ENCODE peak calls at places on chromosomes 11 and 22, in four cellular contexts. N is adrenal gland; X is SJCRH30; Q is CD8-positive, alpha-beta memory T cell. M is an unnamed sample.

GRCh38 chr11:106271126-106271525 is 193.7 kb downstream of the AASDHPPT start:
- DNase-seq in N (no peak), X (no peak), Q (no peak), M (no peak)

GRCh38 chr11:95242202-95242989 is 11.4 kb upstream of the SESN3 start:
- DNase-seq in N (no peak), X (no peak), Q (no peak), M (no peak)

GRCh38 chr22:40965936-40966557 is 14.9 kb downstream of the RBX1 start:
- DNase-seq in N (no peak), X (no peak), Q (no peak), M (no peak)

GRCh38 chr11:121351089-121351488 is 58.5 kb downstream of the SC5D start:
- DNase-seq in N (no peak), X (no peak), Q (no peak), M (no peak)

GRCh38 chr11:3162410-3163240 is 2.5 kb downstream of the OSBPL5 start:
- DNase-seq in N (no peak), X (no peak), Q (peak; percentile 34), M (peak; percentile 12)

GRCh38 chr11:89491141-89491690 is at the start of gene NOX4:
- DNase-seq in N (peak; percentile 15), X (no peak), Q (no peak), M (peak; percentile 55)

GRCh38 chr11:45237666-45238348 is 48.3 kb downstream of the SYT13 start:
- DNase-seq in N (no peak), X (no peak), Q (no peak), M (no peak)

GRCh38 chr22:45552580-45553332 is 50.1 kb downstream of the FBLN1 start:
- DNase-seq in N (peak; percentile 68), X (peak; percentile 84), Q (no peak), M (peak; percentile 89)

GRCh38 chr11:84408946-84409411 is 1122.8 kb upstream of the CCDC90B start:
- DNase-seq in N (no peak), X (no peak), Q (no peak), M (no peak)

GRCh38 chr11:110908401-110909106 is 196.3 kb upstream of the ARHGAP20 start:
- DNase-seq in N (no peak), X (no peak), Q (no peak), M (no peak)

GRCh38 chr11:88555018-88555828 is 217.7 kb upstream of the CTSC start:
- DNase-seq in N (no peak), X (no peak), Q (no peak), M (no peak)

GRCh38 chr11:95256204-95256819 is 25.3 kb upstream of the SESN3 start:
- DNase-seq in N (no peak), X (no peak), Q (no peak), M (no peak)

GRCh38 chr11:47881145-47881544 is 33.0 kb upstream of the NUP160 start:
- DNase-seq in N (peak; percentile 20), X (peak; percentile 10), Q (no peak), M (peak; percentile 38)

GRCh38 chr11:102577182-102577581 is 46.6 kb upstream of the MMP7 start:
- DNase-seq in N (no peak), X (no peak), Q (no peak), M (no peak)

GRCh38 chr22:35480143-35480542 is 60.5 kb upstream of the RASD2 start:
- DNase-seq in N (peak; percentile 68), X (no peak), Q (no peak), M (peak; percentile 70)

GRCh38 chr11:19871531-19871930 is 158.9 kb downstream of the NAV2 start:
- DNase-seq in N (no peak), X (no peak), Q (no peak), M (no peak)

GRCh38 chr11:65454311-65454695 is 31.7 kb downstream of the NEAT1 start:
- DNase-seq in N (peak; percentile 27), X (no peak), Q (peak; percentile 36), M (no peak)

GRCh38 chr22:49011379-49011768 is 816.3 kb downstream of the BRD1 start:
- DNase-seq in N (no peak), X (no peak), Q (no peak), M (no peak)

GRCh38 chr22:23220485-23221350 is 40.4 kb downstream of the BCR start:
- DNase-seq in N (peak; percentile 13), X (no peak), Q (no peak), M (no peak)

GRCh38 chr11:86983071-86983488 is 27.9 kb upstream of the FZD4 start:
- DNase-seq in N (peak; percentile 55), X (peak; percentile 51), Q (no peak), M (peak; percentile 40)

GRCh38 chr22:26259510-26259909 is 90.2 kb downstream of the SEZ6L start:
- DNase-seq in N (no peak), X (peak; percentile 58), Q (no peak), M (peak; percentile 14)

GRCh38 chr11:8381871-8382396 is 118.3 kb upstream of the LMO1 start:
- DNase-seq in N (no peak), X (no peak), Q (no peak), M (no peak)
- H3K4me1 ChIP-seq in N (peaks cover 4% of the 10 kb centered on the region), X (peaks cover 28% of the 10 kb centered on the region), Q (no peaks in the 10 kb centered on the region), M (no peaks in the 10 kb centered on the region)

DNA sequence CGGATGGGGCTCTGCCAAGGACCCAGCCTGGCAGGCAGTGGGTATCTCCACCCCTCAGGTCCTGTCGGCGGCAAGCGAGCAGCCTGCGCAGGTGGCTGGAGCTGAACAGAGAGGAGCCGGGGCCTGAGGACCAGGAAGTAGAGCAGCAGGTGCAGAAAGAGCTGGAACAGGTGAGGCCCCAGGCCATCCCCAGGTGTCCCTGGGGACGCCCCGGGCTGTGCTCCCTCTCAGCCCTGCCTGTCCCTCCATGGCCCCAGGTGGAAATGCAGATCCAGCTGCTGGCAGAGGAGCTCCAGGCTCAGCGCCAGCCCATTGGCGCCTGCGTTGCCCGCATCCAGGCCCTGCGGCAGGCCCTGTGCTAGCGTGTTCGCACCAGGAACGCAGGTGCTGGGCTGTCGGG is 44.0 kb downstream of the PISD start:
- DNase-seq in N (no peak), X (no peak), Q (no peak), M (no peak)
- H3K27ac ChIP-seq in N (no peak overlapping the region), X (no peak overlapping the region), Q (no peak overlapping the region), M (no peak overlapping the region)

DNA sequence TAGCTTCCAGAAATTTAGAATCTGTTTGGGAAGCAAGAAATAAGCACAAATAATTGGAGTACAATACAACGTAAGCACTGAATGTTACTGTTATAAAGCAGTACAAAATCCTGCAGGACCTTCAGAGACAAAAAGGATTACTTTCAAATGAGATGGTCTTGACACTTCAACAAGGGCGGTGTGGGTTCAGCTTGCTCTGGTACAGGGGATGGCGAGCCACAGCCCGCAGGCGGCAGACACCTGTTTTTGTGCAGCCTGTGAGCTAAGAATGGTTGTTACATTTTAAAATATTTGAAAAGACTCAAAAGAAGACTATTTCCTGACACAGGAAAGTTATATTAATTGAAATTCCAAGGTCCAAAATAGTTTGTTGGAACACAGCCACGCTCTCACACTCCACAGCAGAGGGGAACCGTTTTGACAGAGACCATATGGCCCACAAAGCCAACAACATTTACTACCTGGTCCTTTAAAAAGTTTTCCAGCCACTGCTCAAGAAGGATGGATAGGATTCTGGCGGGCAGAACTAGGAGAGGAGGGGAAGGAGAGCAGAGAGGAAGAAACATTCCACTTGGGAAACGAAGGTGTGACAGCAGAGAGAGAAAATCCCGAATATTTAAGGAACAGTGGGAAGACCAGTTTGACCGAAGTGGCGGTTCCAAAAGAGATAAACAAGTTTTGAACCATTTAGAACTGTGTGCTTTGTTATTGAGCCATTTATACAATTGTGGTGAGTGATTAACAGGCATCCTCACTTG is 6.3 kb downstream of the PRDM10 start:
- DNase-seq in N (no peak), X (no peak), Q (no peak), M (no peak)
- H3K4me1 ChIP-seq in N (peaks cover 7% of the 10 kb centered on the region), X (no peaks in the 10 kb centered on the region), Q (peaks cover 8% of the 10 kb centered on the region), M (peaks cover 4% of the 10 kb centered on the region)

GRCh38 chr11:823441-824291 is 4.1 kb upstream of the CRACR2B start:
- DNase-seq in N (no peak), X (no peak), Q (no peak), M (peak; percentile 62)
- H3K27ac ChIP-seq in N (no peak overlapping the region), X (no peak overlapping the region), Q (no peak overlapping the region), M (no peak overlapping the region)

GRCh38 chr22:32808038-32808445 is 6.5 kb downstream of the TIMP3 start:
- DNase-seq in N (no peak), X (no peak), Q (no peak), M (no peak)

GRCh38 chr22:32806296-32806695 is 4.8 kb downstream of the TIMP3 start:
- DNase-seq in N (no peak), X (no peak), Q (no peak), M (no peak)

GRCh38 chr22:32811788-32812187 is 10.3 kb downstream of the TIMP3 start:
- DNase-seq in N (no peak), X (no peak), Q (no peak), M (no peak)

GRCh38 chr22:32810241-32811133 is 9.0 kb downstream of the TIMP3 start:
- DNase-seq in N (no peak), X (no peak), Q (no peak), M (no peak)

DNA sequence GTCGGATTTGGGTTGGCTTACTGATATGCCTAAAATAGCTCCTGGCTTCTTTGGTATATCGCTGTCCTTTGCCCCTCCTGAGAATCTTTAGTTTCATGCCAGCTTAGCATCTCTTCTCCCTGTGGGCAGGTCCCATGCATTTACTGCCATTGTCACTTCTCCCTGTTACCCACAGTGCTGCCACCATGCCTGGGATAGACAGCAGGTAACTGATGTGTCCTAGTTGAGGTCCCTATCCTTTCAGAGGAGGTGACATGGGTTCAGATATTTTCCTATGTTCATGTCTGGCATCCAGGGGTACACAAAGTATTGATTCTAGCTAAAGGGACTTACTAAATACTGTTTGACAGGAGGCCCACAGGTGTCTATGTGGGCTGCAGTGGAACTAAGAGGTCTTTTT is 8.3 kb downstream of the TIMP3 start:
- DNase-seq in N (no peak), X (no peak), Q (no peak), M (no peak)
- H3K4me1 ChIP-seq in N (no peaks in the 10 kb centered on the region), X (no peaks in the 10 kb centered on the region), Q (no peaks in the 10 kb centered on the region), M (peaks cover 45% of the 10 kb centered on the region)

GRCh38 chr11:126408496-126408895 is 53.0 kb downstream of the ST3GAL4 start:
- DNase-seq in N (no peak), X (no peak), Q (no peak), M (peak; percentile 48)
- H3K27ac ChIP-seq in N (peak overlapping the region; percentile 73), X (no peak overlapping the region), Q (no peak overlapping the region), M (no peak overlapping the region)

GRCh38 chr11:77749232-77749631 is 71.3 kb downstream of the RSF1 start:
- DNase-seq in N (no peak), X (no peak), Q (no peak), M (no peak)

GRCh38 chr11:77753230-77753629 is 67.3 kb downstream of the RSF1 start:
- DNase-seq in N (no peak), X (no peak), Q (no peak), M (no peak)

GRCh38 chr11:77752518-77752917 is 68.0 kb downstream of the RSF1 start:
- DNase-seq in N (peak; percentile 82), X (no peak), Q (no peak), M (peak; percentile 66)

GRCh38 chr11:77748266-77748665 is 72.3 kb downstream of the RSF1 start:
- DNase-seq in N (no peak), X (no peak), Q (no peak), M (no peak)

GRCh38 chr11:77750757-77751156 is 69.8 kb downstream of the RSF1 start:
- DNase-seq in N (no peak), X (no peak), Q (no peak), M (no peak)
- H3K4me1 ChIP-seq in N (peaks cover 27% of the 10 kb centered on the region), X (no peaks in the 10 kb centered on the region), Q (no peaks in the 10 kb centered on the region), M (peaks cover 3% of the 10 kb centered on the region)

GRCh38 chr22:42641801-42642413 is 1.5 kb upstream of the ATP5MGL start:
- DNase-seq in N (no peak), X (no peak), Q (no peak), M (peak; percentile 18)
- H3K27ac ChIP-seq in N (peak overlapping the region; percentile 88), X (no peak overlapping the region), Q (no peak overlapping the region), M (peak overlapping the region; percentile 12)

M was measured in right cardiac atrium.